ENCODE peak calls at places on chromosomes 3 and 15, in seven cellular contexts. D, W, O, V, F, N and L are unnamed samples.
A peak's percentile ranks its signal among the peaks of the same experiment; 100 is the strongest.

GRCh38 chr3:127784865-127785710 is 37.2 kb downstream of the MGLL start:
- DNase-seq in D (no peak), W (no peak), O (no peak), V (peak; percentile 87), F (peak; percentile 73), N (no peak), L (no peak)

GRCh38 chr3:10753964-10754363 is 62.1 kb upstream of the SLC6A11 start:
- DNase-seq in D (no peak), W (no peak), O (peak; percentile 36), V (no peak), F (peak; percentile 60), N (no peak), L (no peak)

GRCh38 chr3:70120360-70120966 is 120.9 kb downstream of the SAMMSON start:
- DNase-seq in D (peak; percentile 90), W (peak; percentile 25), O (peak; percentile 63), V (peak; percentile 78), F (peak; percentile 76), N (peak; percentile 27), L (peak; percentile 18)

GRCh38 chr15:53564647-53565046 is 194.8 kb downstream of the WDR72 start:
- DNase-seq in D (no peak), W (no peak), O (no peak), V (no peak), F (no peak), N (no peak), L (no peak)

GRCh38 chr3:117868766-117869165 is 1159.2 kb downstream of the TUSC7 start:
- DNase-seq in D (no peak), W (no peak), O (no peak), V (no peak), F (no peak), N (no peak), L (no peak)

GRCh38 chr3:171157286-171157685 is 130.8 kb upstream of the SLC2A2 start:
- DNase-seq in D (no peak), W (no peak), O (no peak), V (no peak), F (no peak), N (no peak), L (no peak)

GRCh38 chr3:94008253-94008652 is 20.1 kb downstream of the STX19 start:
- DNase-seq in D (no peak), W (no peak), O (no peak), V (no peak), F (no peak), N (no peak), L (no peak)

GRCh38 chr3:112013058-112013783 is 14.5 kb downstream of the TAGLN3 start:
- DNase-seq in D (peak; percentile 90), W (no peak), O (peak; percentile 70), V (peak; percentile 62), F (peak; percentile 51), N (peak; percentile 74), L (no peak)

GRCh38 chr3:174822320-174822719 is 36.8 kb upstream of the NAALADL2 start:
- DNase-seq in D (no peak), W (no peak), O (no peak), V (no peak), F (no peak), N (no peak), L (no peak)

GRCh38 chr15:68389936-68390790 is 41.8 kb downstream of the ITGA11 start:
- DNase-seq in D (peak; percentile 68), W (no peak), O (peak; percentile 80), V (peak; percentile 28), F (no peak), N (no peak), L (no peak)

GRCh38 chr3:44913868-44914468 is 39.6 kb downstream of the TGM4 start:
- DNase-seq in D (no peak), W (no peak), O (peak; percentile 70), V (peak; percentile 74), F (peak; percentile 77), N (peak; percentile 40), L (no peak)

GRCh38 chr3:146223401-146224373 is 27.2 kb downstream of the PLSCR4 start:
- DNase-seq in D (no peak), W (no peak), O (peak; percentile 73), V (peak; percentile 82), F (no peak), N (no peak), L (no peak)

GRCh38 chr3:100928638-100929428 is 64.4 kb downstream of the ABI3BP start:
- DNase-seq in D (no peak), W (no peak), O (peak; percentile 32), V (no peak), F (no peak), N (no peak), L (no peak)

GRCh38 chr3:32154180-32154579 is 47.8 kb downstream of the GPD1L start:
- DNase-seq in D (no peak), W (no peak), O (no peak), V (no peak), F (no peak), N (no peak), L (no peak)

GRCh38 chr3:174483254-174483653 is 375.9 kb upstream of the NAALADL2 start:
- DNase-seq in D (no peak), W (no peak), O (no peak), V (no peak), F (no peak), N (no peak), L (no peak)

GRCh38 chr15:95770191-95770590 is 560.3 kb upstream of the NR2F2 start:
- DNase-seq in D (no peak), W (no peak), O (peak; percentile 76), V (no peak), F (no peak), N (no peak), L (peak; percentile 77)

GRCh38 chr15:39833515-39833981 is 50.9 kb upstream of the FSIP1 start:
- DNase-seq in D (peak; percentile 60), W (no peak), O (no peak), V (no peak), F (no peak), N (no peak), L (no peak)

GRCh38 chr3:158103131-158103955 is 2.9 kb downstream of the SHOX2 start:
- DNase-seq in D (no peak), W (no peak), O (no peak), V (no peak), F (peak; percentile 37), N (no peak), L (no peak)

GRCh38 chr3:45730409-45731154 is 41.4 kb downstream of the SACM1L start:
- DNase-seq in D (no peak), W (no peak), O (no peak), V (no peak), F (no peak), N (no peak), L (no peak)

GRCh38 chr3:21752749-21753347 is 1.8 kb upstream of the ZNF385D start:
- DNase-seq in D (no peak), W (no peak), O (peak; percentile 9), V (no peak), F (no peak), N (no peak), L (no peak)

GRCh38 chr3:34869696-34870095 is 769.6 kb upstream of the ARPP21 start:
- DNase-seq in D (no peak), W (no peak), O (no peak), V (no peak), F (no peak), N (no peak), L (no peak)

GRCh38 chr3:124552224-124552623 is 178.0 kb upstream of the UMPS start:
- DNase-seq in D (no peak), W (no peak), O (peak; percentile 22), V (peak; percentile 88), F (no peak), N (no peak), L (peak; percentile 49)

GRCh38 chr15:45919806-45920205 is 285.0 kb downstream of the SQOR start:
- DNase-seq in D (no peak), W (peak; percentile 76), O (peak; percentile 93), V (no peak), F (peak; percentile 57), N (no peak), L (peak; percentile 80)

GRCh38 chr3:124007186-124007585 is 15.3 kb upstream of the ROPN1 start:
- DNase-seq in D (no peak), W (no peak), O (no peak), V (no peak), F (no peak), N (no peak), L (no peak)

GRCh38 chr15:66826504-66826903 is 124.5 kb downstream of the SMAD6 start:
- DNase-seq in D (no peak), W (no peak), O (no peak), V (no peak), F (no peak), N (no peak), L (no peak)

DNA sequence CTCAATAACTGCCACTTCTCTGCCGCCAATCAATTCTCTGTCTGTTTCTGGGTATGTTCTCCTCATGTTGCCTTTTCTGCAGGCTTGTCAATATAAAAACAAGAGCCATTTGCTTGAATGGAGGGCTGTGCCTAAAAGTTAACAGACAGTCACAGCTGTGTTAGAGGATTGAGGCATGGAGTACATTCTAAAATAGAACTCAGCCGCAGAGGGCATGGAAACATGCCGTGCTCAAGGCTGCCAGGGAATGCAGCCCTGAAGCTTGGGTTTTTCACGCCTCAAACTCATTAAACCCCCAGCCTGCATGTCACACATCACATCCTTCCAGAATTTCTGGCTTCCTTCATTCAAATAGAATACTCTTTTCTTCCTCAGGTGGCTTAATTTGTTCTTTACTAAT is 166.6 kb downstream of the TPRG1 start:
- DNase-seq in D (no peak), W (no peak), O (no peak), V (no peak), F (no peak), N (no peak), L (no peak)
- H3K4me3 ChIP-seq in D (no peak overlapping the region), W (no peak overlapping the region), O (no peak overlapping the region), V (no peak overlapping the region), F (no peak overlapping the region), N (no peak overlapping the region), L (no peak overlapping the region)

GRCh38 chr15:99051308-99051707 is 43.7 kb upstream of the PGPEP1L start:
- DNase-seq in D (peak; percentile 70), W (no peak), O (no peak), V (no peak), F (no peak), N (no peak), L (no peak)
- TF ChIP-seq CTCF in D (no peak), W (no peak), O (no peak), V (no peak), F (no peak), N (no peak), L (no peak)

GRCh38 chr15:72559781-72560180 is 85.7 kb downstream of the ARIH1 start:
- DNase-seq in D (no peak), W (no peak), O (no peak), V (no peak), F (no peak), N (no peak), L (no peak)

GRCh38 chr15:72566973-72567372 is 87.5 kb upstream of the GOLGA6B start:
- DNase-seq in D (no peak), W (no peak), O (no peak), V (no peak), F (no peak), N (no peak), L (no peak)

DNA sequence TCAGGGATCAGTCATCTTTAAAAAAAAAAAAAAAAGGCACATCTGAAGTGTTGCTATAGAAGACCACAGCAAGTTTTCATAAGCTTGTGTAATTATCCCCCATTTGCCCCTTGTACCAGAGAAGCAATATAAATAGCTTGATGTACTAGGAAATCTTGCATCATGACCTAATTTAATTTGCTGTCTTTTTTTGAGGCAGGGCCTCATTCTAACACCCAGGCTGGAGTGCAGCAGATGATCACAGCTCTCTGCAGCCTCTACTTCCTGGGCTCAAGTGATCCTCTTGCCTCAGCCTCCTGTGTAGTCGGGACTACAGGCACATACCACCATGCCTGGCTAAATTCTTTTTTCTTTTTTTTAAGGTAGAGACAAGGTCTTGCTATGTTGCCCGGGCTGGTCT is 88.7 kb downstream of the ARIH1 start:
- DNase-seq in D (no peak), W (no peak), O (no peak), V (no peak), F (no peak), N (no peak), L (no peak)
- H3K36me3 ChIP-seq in D (peaks cover 6% of the 10 kb centered on the region), W (peaks cover 3% of the 10 kb centered on the region), O (peaks cover 11% of the 10 kb centered on the region), V (peaks cover 6% of the 10 kb centered on the region), F (peaks cover 78% of the 10 kb centered on the region), N (peaks cover 3% of the 10 kb centered on the region), L (no peaks in the 10 kb centered on the region)

GRCh38 chr3:115513411-115513800 is 109.9 kb upstream of the GAP43 start:
- DNase-seq in D (no peak), W (no peak), O (peak; percentile 57), V (no peak), F (no peak), N (no peak), L (no peak)
- H3K4me3 ChIP-seq in D (peak overlapping the region; percentile 59), W (peak overlapping the region; percentile 65), O (no peak overlapping the region), V (no peak overlapping the region), F (peak overlapping the region; percentile 54), N (no peak overlapping the region), L (no peak overlapping the region)